ENCODE peak calls at places on chromosome 21, in eight cellular contexts. V is AG04450; F is Panc1; H is activated T-helper 2 cell treated with anti-CD3 and anti-CD28 coated beads, Interferon-gamma antibody, Interleukin-2, Interleukin-4, amounts not matched to agents 10 μg/mL and 5 μg/mL and 100 μg/mL, durations not matched to agents 14 hours and 24 hours and 36 hours; L is K562; Q is spleen; Z is NAMALWA; A is activated CD4-positive, alpha-beta T cell treated with anti-CD3 and anti-CD28 coated beads, Interleukin-2, amount 50 U/mL, for 24 hours. E is an unnamed sample.

GRCh38 chr21:43301424-43302355 is 125.2 kb downstream of the SIK1 start:
- DNase-seq in Z (no peak), L (no peak), V (no peak), H (no peak), A (no peak), F (no peak), Q (peak), E (no peak)

GRCh38 chr21:27190601-27191000 is 223.7 kb upstream of the ADAMTS5 start:
- DNase-seq in F (no peak), Z (no peak), A (no peak), L (no peak), H (no peak), V (no peak), Q (no peak), E (no peak)

GRCh38 chr21:33116669-33117267 is 46.8 kb downstream of the OLIG1 start:
- DNase-seq in V (no peak), F (no peak), A (no peak), Q (no peak), H (no peak), L (no peak), Z (no peak), E (no peak)

GRCh38 chr21:39650306-39650705 is 37.6 kb downstream of the B3GALT5 start:
- DNase-seq in V (no peak), Z (no peak), F (no peak), Q (no peak), L (no peak), A (no peak), H (no peak), E (no peak)

GRCh38 chr21:44653656-44654575 is 543 bp downstream of the KRTAP12-4 start:
- DNase-seq in F (no peak), Z (no peak), Q (no peak), L (no peak), V (no peak), A (no peak), H (no peak), E (no peak)

GRCh38 chr21:41375875-41376274 is 14.0 kb downstream of the MX2 start:
- DNase-seq in A (no peak), Z (no peak), Q (no peak), L (no peak), V (no peak), F (no peak), H (no peak), E (no peak)

GRCh38 chr21:44527983-44528633 is 11.9 kb downstream of the KRTAP10-1 start:
- DNase-seq in H (no peak), Q (peak), Z (no peak), V (no peak), A (no peak), F (no peak), L (no peak), E (no peak)

GRCh38 chr21:43703068-43703880 is 15.7 kb upstream of the PDXK start:
- DNase-seq in Z (no peak), H (no peak), Q (peak), F (no peak), V (no peak), L (no peak), A (no peak), E (no peak)

GRCh38 chr21:26169611-26170470 is 729 bp downstream of the APP start:
- DNase-seq in F (no peak), Z (peak), V (no peak), L (no peak), Q (peak), A (peak), H (peak), E (no peak)

GRCh38 chr21:17667256-17667655 is 54.6 kb upstream of the BTG3 start:
- DNase-seq in H (no peak), Z (no peak), A (no peak), Q (no peak), V (no peak), L (no peak), F (no peak), E (no peak)

GRCh38 chr21:43667191-43667904 is 8.0 kb downstream of the RRP1B start:
- DNase-seq in Z (no peak), V (no peak), F (no peak), Q (no peak), L (no peak), A (no peak), H (no peak), E (no peak)

GRCh38 chr21:37264808-37265207 is 2.3 kb downstream of the VPS26C start:
- DNase-seq in Q (no peak), Z (no peak), V (no peak), F (no peak), A (no peak), H (no peak), L (no peak), E (no peak)

GRCh38 chr21:22250355-22250754 is 1252.1 kb downstream of the NCAM2 start:
- DNase-seq in Z (no peak), Q (no peak), A (no peak), L (no peak), H (no peak), F (no peak), V (no peak), E (no peak)

GRCh38 chr21:26082549-26082948 is 88.0 kb downstream of the APP start:
- DNase-seq in L (no peak), V (no peak), A (no peak), Q (no peak), F (no peak), H (no peak), Z (no peak), E (no peak)

GRCh38 chr21:46033410-46034404 is 52.1 kb downstream of the COL6A1 start:
- DNase-seq in A (no peak), L (no peak), Q (no peak), Z (no peak), F (no peak), H (no peak), V (peak), E (no peak)

GRCh38 chr21:45290948-45291612 is 3.4 kb upstream of the POFUT2 start:
- DNase-seq in H (peak), Q (no peak), Z (no peak), A (no peak), L (no peak), F (no peak), V (no peak), E (no peak)

GRCh38 chr21:29346281-29346680 is 47.6 kb downstream of the BACH1 start:
- DNase-seq in L (no peak), A (no peak), Z (no peak), V (no peak), H (no peak), F (no peak), Q (no peak), E (no peak)